ENCODE peak calls at places on chromosome 16, in ten cellular contexts. One of them, this sample, is unnamed.

GRCh38 chr16:56314244-56314850 is 111.0 kb downstream of the AMFR start:
- DNase-seq in neuronal stem cell: no peak
- DNase-seq in T-helper 1 cell: no peak
- DNase-seq in mesothelial cell of epicardium: no peak
- DNase-seq in activated T-helper 1 cell treated with Interleukin-2 at 50 U/mL for 16 hours: no peak
- DNase-seq in NCI-H460: no peak
- DNase-seq in GM10248: no peak
- DNase-seq in GM04504: no peak
- DNase-seq in RPMI7951: no peak
- DNase-seq in stimulated activated CD4-positive, alpha-beta T cell treated with anti-CD3 and anti-CD28 coated beads, TNF-alpha, amount 100 ng/mL, for 48 hours: no peak
- DNase-seq in this sample: no peak

GRCh38 chr16:87123356-87124001 is 193.7 kb downstream of the C16orf95 start:
- DNase-seq in neuronal stem cell: no peak
- DNase-seq in RPMI7951: peak
- DNase-seq in NCI-H460: no peak
- DNase-seq in activated T-helper 1 cell treated with Interleukin-2 at 50 U/mL for 16 hours: no peak
- DNase-seq in mesothelial cell of epicardium: no peak
- DNase-seq in GM10248: no peak
- DNase-seq in GM04504: no peak
- DNase-seq in T-helper 1 cell: no peak
- DNase-seq in stimulated activated CD4-positive, alpha-beta T cell treated with anti-CD3 and anti-CD28 coated beads, TNF-alpha, amount 100 ng/mL, for 48 hours: no peak
- DNase-seq in this sample: no peak

GRCh38 chr16:21150375-21151001 is at the start of gene DNAH3:
- DNase-seq in NCI-H460: no peak
- DNase-seq in mesothelial cell of epicardium: no peak
- DNase-seq in GM04504: no peak
- DNase-seq in neuronal stem cell: no peak
- DNase-seq in GM10248: no peak
- DNase-seq in T-helper 1 cell: no peak
- DNase-seq in stimulated activated CD4-positive, alpha-beta T cell treated with anti-CD3 and anti-CD28 coated beads, TNF-alpha, amount 100 ng/mL, for 48 hours: no peak
- DNase-seq in activated T-helper 1 cell treated with Interleukin-2 at 50 U/mL for 16 hours: no peak
- DNase-seq in RPMI7951: no peak
- DNase-seq in this sample: no peak

GRCh38 chr16:57941016-57941656 is 29.8 kb downstream of the CNGB1 start:
- DNase-seq in T-helper 1 cell: no peak
- DNase-seq in GM10248: no peak
- DNase-seq in NCI-H460: no peak
- DNase-seq in neuronal stem cell: no peak
- DNase-seq in RPMI7951: peak
- DNase-seq in activated T-helper 1 cell treated with Interleukin-2 at 50 U/mL for 16 hours: no peak
- DNase-seq in stimulated activated CD4-positive, alpha-beta T cell treated with anti-CD3 and anti-CD28 coated beads, TNF-alpha, amount 100 ng/mL, for 48 hours: no peak
- DNase-seq in GM04504: no peak
- DNase-seq in mesothelial cell of epicardium: no peak
- DNase-seq in this sample: no peak

GRCh38 chr16:660459-661183 is 7.3 kb upstream of the RHOT2 start:
- DNase-seq in stimulated activated CD4-positive, alpha-beta T cell treated with anti-CD3 and anti-CD28 coated beads, TNF-alpha, amount 100 ng/mL, for 48 hours: peak
- DNase-seq in activated T-helper 1 cell treated with Interleukin-2 at 50 U/mL for 16 hours: peak
- DNase-seq in GM10248: peak
- DNase-seq in neuronal stem cell: peak
- DNase-seq in RPMI7951: peak
- DNase-seq in GM04504: peak
- DNase-seq in NCI-H460: peak
- DNase-seq in mesothelial cell of epicardium: peak
- DNase-seq in T-helper 1 cell: peak
- DNase-seq in this sample: peak

GRCh38 chr16:1823821-1824220 is 2.8 kb downstream of the HAGH start:
- DNase-seq in mesothelial cell of epicardium: no peak
- DNase-seq in activated T-helper 1 cell treated with Interleukin-2 at 50 U/mL for 16 hours: no peak
- DNase-seq in NCI-H460: peak
- DNase-seq in neuronal stem cell: no peak
- DNase-seq in stimulated activated CD4-positive, alpha-beta T cell treated with anti-CD3 and anti-CD28 coated beads, TNF-alpha, amount 100 ng/mL, for 48 hours: no peak
- DNase-seq in GM04504: no peak
- DNase-seq in GM10248: peak
- DNase-seq in T-helper 1 cell: no peak
- DNase-seq in RPMI7951: peak
- DNase-seq in this sample: no peak

GRCh38 chr16:2779151-2779920 is 2.3 kb upstream of the ELOB start:
- DNase-seq in stimulated activated CD4-positive, alpha-beta T cell treated with anti-CD3 and anti-CD28 coated beads, TNF-alpha, amount 100 ng/mL, for 48 hours: no peak
- DNase-seq in GM10248: no peak
- DNase-seq in activated T-helper 1 cell treated with Interleukin-2 at 50 U/mL for 16 hours: no peak
- DNase-seq in mesothelial cell of epicardium: no peak
- DNase-seq in neuronal stem cell: no peak
- DNase-seq in NCI-H460: no peak
- DNase-seq in RPMI7951: no peak
- DNase-seq in GM04504: no peak
- DNase-seq in T-helper 1 cell: no peak
- DNase-seq in this sample: no peak

GRCh38 chr16:84286568-84287220 is 8.0 kb upstream of the WFDC1 start:
- DNase-seq in NCI-H460: no peak
- DNase-seq in mesothelial cell of epicardium: no peak
- DNase-seq in neuronal stem cell: no peak
- DNase-seq in RPMI7951: no peak
- DNase-seq in T-helper 1 cell: no peak
- DNase-seq in GM10248: no peak
- DNase-seq in stimulated activated CD4-positive, alpha-beta T cell treated with anti-CD3 and anti-CD28 coated beads, TNF-alpha, amount 100 ng/mL, for 48 hours: no peak
- DNase-seq in activated T-helper 1 cell treated with Interleukin-2 at 50 U/mL for 16 hours: no peak
- DNase-seq in GM04504: no peak
- DNase-seq in this sample: no peak

GRCh38 chr16:78638371-78638770 is 538.9 kb downstream of the WWOX start:
- DNase-seq in mesothelial cell of epicardium: no peak
- DNase-seq in GM04504: no peak
- DNase-seq in activated T-helper 1 cell treated with Interleukin-2 at 50 U/mL for 16 hours: no peak
- DNase-seq in neuronal stem cell: no peak
- DNase-seq in stimulated activated CD4-positive, alpha-beta T cell treated with anti-CD3 and anti-CD28 coated beads, TNF-alpha, amount 100 ng/mL, for 48 hours: no peak
- DNase-seq in GM10248: no peak
- DNase-seq in T-helper 1 cell: no peak
- DNase-seq in RPMI7951: no peak
- DNase-seq in NCI-H460: no peak
- DNase-seq in this sample: no peak

GRCh38 chr16:6957676-6958075 is 375.0 kb upstream of the RBFOX1 start:
- DNase-seq in GM10248: no peak
- DNase-seq in RPMI7951: peak
- DNase-seq in neuronal stem cell: no peak
- DNase-seq in NCI-H460: no peak
- DNase-seq in stimulated activated CD4-positive, alpha-beta T cell treated with anti-CD3 and anti-CD28 coated beads, TNF-alpha, amount 100 ng/mL, for 48 hours: no peak
- DNase-seq in activated T-helper 1 cell treated with Interleukin-2 at 50 U/mL for 16 hours: no peak
- DNase-seq in GM04504: no peak
- DNase-seq in T-helper 1 cell: no peak
- DNase-seq in mesothelial cell of epicardium: no peak
- DNase-seq in this sample: no peak

GRCh38 chr16:87653234-87653633 is 50.9 kb downstream of the JPH3 start:
- DNase-seq in GM10248: no peak
- DNase-seq in NCI-H460: no peak
- DNase-seq in activated T-helper 1 cell treated with Interleukin-2 at 50 U/mL for 16 hours: no peak
- DNase-seq in GM04504: no peak
- DNase-seq in stimulated activated CD4-positive, alpha-beta T cell treated with anti-CD3 and anti-CD28 coated beads, TNF-alpha, amount 100 ng/mL, for 48 hours: no peak
- DNase-seq in mesothelial cell of epicardium: no peak
- DNase-seq in RPMI7951: no peak
- DNase-seq in T-helper 1 cell: no peak
- DNase-seq in neuronal stem cell: no peak
- DNase-seq in this sample: peak

GRCh38 chr16:53876811-53877210 is 172.9 kb downstream of the FTO start:
- DNase-seq in activated T-helper 1 cell treated with Interleukin-2 at 50 U/mL for 16 hours: no peak
- DNase-seq in T-helper 1 cell: no peak
- DNase-seq in GM10248: no peak
- DNase-seq in stimulated activated CD4-positive, alpha-beta T cell treated with anti-CD3 and anti-CD28 coated beads, TNF-alpha, amount 100 ng/mL, for 48 hours: no peak
- DNase-seq in mesothelial cell of epicardium: no peak
- DNase-seq in RPMI7951: peak
- DNase-seq in neuronal stem cell: no peak
- DNase-seq in GM04504: no peak
- DNase-seq in NCI-H460: no peak
- DNase-seq in this sample: no peak

GRCh38 chr16:12132290-12132689 is 155.8 kb downstream of the SNX29 start:
- DNase-seq in activated T-helper 1 cell treated with Interleukin-2 at 50 U/mL for 16 hours: no peak
- DNase-seq in RPMI7951: peak
- DNase-seq in mesothelial cell of epicardium: no peak
- DNase-seq in GM04504: peak
- DNase-seq in neuronal stem cell: no peak
- DNase-seq in GM10248: no peak
- DNase-seq in T-helper 1 cell: no peak
- DNase-seq in NCI-H460: no peak
- DNase-seq in stimulated activated CD4-positive, alpha-beta T cell treated with anti-CD3 and anti-CD28 coated beads, TNF-alpha, amount 100 ng/mL, for 48 hours: no peak
- DNase-seq in this sample: no peak

GRCh38 chr16:53913082-53913870 is 209.3 kb downstream of the FTO start:
- DNase-seq in GM10248: no peak
- DNase-seq in RPMI7951: peak
- DNase-seq in NCI-H460: peak
- DNase-seq in mesothelial cell of epicardium: no peak
- DNase-seq in stimulated activated CD4-positive, alpha-beta T cell treated with anti-CD3 and anti-CD28 coated beads, TNF-alpha, amount 100 ng/mL, for 48 hours: no peak
- DNase-seq in GM04504: peak
- DNase-seq in T-helper 1 cell: no peak
- DNase-seq in activated T-helper 1 cell treated with Interleukin-2 at 50 U/mL for 16 hours: no peak
- DNase-seq in neuronal stem cell: no peak
- DNase-seq in this sample: peak

GRCh38 chr16:528111-529011 is 849 bp downstream of the CAPN15 start:
- DNase-seq in activated T-helper 1 cell treated with Interleukin-2 at 50 U/mL for 16 hours: no peak
- DNase-seq in neuronal stem cell: no peak
- DNase-seq in RPMI7951: peak
- DNase-seq in GM10248: no peak
- DNase-seq in mesothelial cell of epicardium: no peak
- DNase-seq in stimulated activated CD4-positive, alpha-beta T cell treated with anti-CD3 and anti-CD28 coated beads, TNF-alpha, amount 100 ng/mL, for 48 hours: no peak
- DNase-seq in T-helper 1 cell: peak
- DNase-seq in NCI-H460: peak
- DNase-seq in GM04504: peak
- DNase-seq in this sample: peak

GRCh38 chr16:1820096-1820972 is 6.3 kb downstream of the HAGH start:
- DNase-seq in GM04504: no peak
- DNase-seq in activated T-helper 1 cell treated with Interleukin-2 at 50 U/mL for 16 hours: no peak
- DNase-seq in mesothelial cell of epicardium: no peak
- DNase-seq in stimulated activated CD4-positive, alpha-beta T cell treated with anti-CD3 and anti-CD28 coated beads, TNF-alpha, amount 100 ng/mL, for 48 hours: no peak
- DNase-seq in RPMI7951: no peak
- DNase-seq in GM10248: no peak
- DNase-seq in T-helper 1 cell: no peak
- DNase-seq in NCI-H460: no peak
- DNase-seq in neuronal stem cell: no peak
- DNase-seq in this sample: no peak

GRCh38 chr16:30658731-30659506 is 688 bp downstream of the FBRS start:
- DNase-seq in activated T-helper 1 cell treated with Interleukin-2 at 50 U/mL for 16 hours: no peak
- DNase-seq in neuronal stem cell: peak
- DNase-seq in GM04504: peak
- DNase-seq in mesothelial cell of epicardium: peak
- DNase-seq in NCI-H460: peak
- DNase-seq in T-helper 1 cell: peak
- DNase-seq in RPMI7951: peak
- DNase-seq in stimulated activated CD4-positive, alpha-beta T cell treated with anti-CD3 and anti-CD28 coated beads, TNF-alpha, amount 100 ng/mL, for 48 hours: no peak
- DNase-seq in GM10248: peak
- DNase-seq in this sample: peak

GRCh38 chr16:13014516-13014915 is 113.1 kb downstream of the SHISA9 start:
- DNase-seq in GM04504: no peak
- DNase-seq in activated T-helper 1 cell treated with Interleukin-2 at 50 U/mL for 16 hours: no peak
- DNase-seq in neuronal stem cell: no peak
- DNase-seq in NCI-H460: no peak
- DNase-seq in T-helper 1 cell: no peak
- DNase-seq in RPMI7951: no peak
- DNase-seq in stimulated activated CD4-positive, alpha-beta T cell treated with anti-CD3 and anti-CD28 coated beads, TNF-alpha, amount 100 ng/mL, for 48 hours: no peak
- DNase-seq in mesothelial cell of epicardium: no peak
- DNase-seq in GM10248: no peak
- DNase-seq in this sample: no peak

GRCh38 chr16:483351-484075 is 44.0 kb upstream of the CAPN15 start:
- DNase-seq in RPMI7951: no peak
- DNase-seq in GM10248: no peak
- DNase-seq in mesothelial cell of epicardium: no peak
- DNase-seq in NCI-H460: no peak
- DNase-seq in GM04504: no peak
- DNase-seq in stimulated activated CD4-positive, alpha-beta T cell treated with anti-CD3 and anti-CD28 coated beads, TNF-alpha, amount 100 ng/mL, for 48 hours: no peak
- DNase-seq in neuronal stem cell: peak
- DNase-seq in activated T-helper 1 cell treated with Interleukin-2 at 50 U/mL for 16 hours: no peak
- DNase-seq in T-helper 1 cell: no peak
- DNase-seq in this sample: peak

GRCh38 chr16:73041644-73042043 is 6.3 kb downstream of the ZFHX3 start:
- DNase-seq in NCI-H460: no peak
- DNase-seq in activated T-helper 1 cell treated with Interleukin-2 at 50 U/mL for 16 hours: no peak
- DNase-seq in RPMI7951: no peak
- DNase-seq in stimulated activated CD4-positive, alpha-beta T cell treated with anti-CD3 and anti-CD28 coated beads, TNF-alpha, amount 100 ng/mL, for 48 hours: no peak
- DNase-seq in neuronal stem cell: no peak
- DNase-seq in T-helper 1 cell: no peak
- DNase-seq in GM04504: no peak
- DNase-seq in mesothelial cell of epicardium: no peak
- DNase-seq in GM10248: no peak
- DNase-seq in this sample: no peak

GRCh38 chr16:30971298-30971697 is 13.7 kb upstream of the HSD3B7 start:
- DNase-seq in GM04504: no peak
- DNase-seq in mesothelial cell of epicardium: no peak
- DNase-seq in NCI-H460: no peak
- DNase-seq in RPMI7951: no peak
- DNase-seq in stimulated activated CD4-positive, alpha-beta T cell treated with anti-CD3 and anti-CD28 coated beads, TNF-alpha, amount 100 ng/mL, for 48 hours: no peak
- DNase-seq in T-helper 1 cell: no peak
- DNase-seq in neuronal stem cell: no peak
- DNase-seq in activated T-helper 1 cell treated with Interleukin-2 at 50 U/mL for 16 hours: no peak
- DNase-seq in GM10248: no peak
- DNase-seq in this sample: no peak